ENCODE peak calls at places on chromosomes 13 and 19, in five cellular contexts. L is trophoblast cell, T is neuronal stem cell, Q is H9, V is H1. A is an unnamed sample.

GRCh38 chr13:108266316-108266936 is 3.1 kb upstream of the TNFSF13B start:
- DNase-seq in L (no peak), V (no peak), Q (no peak), T (no peak), A (no peak)

GRCh38 chr19:35828694-35829301 is 16.2 kb upstream of the PRODH2 start:
- DNase-seq in L (peak; percentile 91), V (no peak), T (peak; percentile 86), Q (peak; percentile 82), A (peak; percentile 60)

GRCh38 chr13:113670541-113670940 is 3.5 kb downstream of the GRK1 start:
- DNase-seq in L (no peak), T (no peak), Q (no peak), V (no peak), A (no peak)

GRCh38 chr13:40390290-40391008 is 276.0 kb downstream of the FOXO1 start:
- DNase-seq in V (no peak), Q (no peak), L (no peak), T (peak; percentile 69), A (no peak)

GRCh38 chr13:81406639-81407292 is 1065.8 kb upstream of the SPRY2 start:
- DNase-seq in V (no peak), L (no peak), T (no peak), Q (no peak), A (no peak)

GRCh38 chr19:24098359-24098758 is 11.4 kb downstream of the ZNF254 start:
- DNase-seq in T (no peak), Q (no peak), V (no peak), L (peak; percentile 70), A (no peak)

GRCh38 chr13:93625536-93625935 is 398.9 kb downstream of the GPC6 start:
- DNase-seq in T (no peak), V (no peak), L (no peak), Q (no peak), A (no peak)

GRCh38 chr13:76223999-76224398 is 587.9 kb downstream of the LMO7 start:
- DNase-seq in T (no peak), L (no peak), Q (no peak), V (no peak), A (no peak)

GRCh38 chr13:105969761-105970160 is 565.7 kb downstream of the EFNB2 start:
- DNase-seq in V (no peak), L (peak; percentile 72), Q (no peak), T (no peak), A (peak; percentile 32)

GRCh38 chr13:102132896-102133295 is 269.0 kb downstream of the FGF14 start:
- DNase-seq in T (no peak), Q (no peak), L (no peak), V (no peak), A (no peak)

GRCh38 chr19:1173845-1174809 is at the start of gene SBNO2:
- DNase-seq in V (peak; percentile 70), Q (peak; percentile 91), T (peak; percentile 85), L (peak; percentile 91), A (peak; percentile 86)

GRCh38 chr13:108985166-108985565 is 355.8 kb downstream of the MYO16 start:
- DNase-seq in L (no peak), T (no peak), V (no peak), Q (no peak), A (no peak)

GRCh38 chr19:27858981-27859581 is 1353.9 kb downstream of the UQCRFS1 start:
- DNase-seq in Q (no peak), T (no peak), V (no peak), L (peak; percentile 10), A (no peak)

GRCh38 chr13:70407486-70407885 is 299.2 kb upstream of the KLHL1 start:
- DNase-seq in V (no peak), L (no peak), Q (no peak), T (no peak), A (peak; percentile 7)

GRCh38 chr13:67094952-67095351 is 135.2 kb downstream of the PCDH9 start:
- DNase-seq in L (no peak), V (no peak), T (no peak), Q (no peak), A (no peak)

GRCh38 chr19:21698215-21698614 is 69.2 kb downstream of the ZNF100 start:
- DNase-seq in L (peak; percentile 80), Q (no peak), V (no peak), T (peak; percentile 14), A (peak; percentile 1)

GRCh38 chr13:26257049-26257448 is 3.1 kb downstream of the CDK8 start:
- DNase-seq in Q (no peak), L (no peak), V (no peak), T (no peak), A (no peak)

GRCh38 chr13:77853701-77854100 is 64.9 kb downstream of the EDNRB start:
- DNase-seq in L (no peak), V (peak; percentile 73), Q (peak; percentile 59), T (peak; percentile 86), A (no peak)

GRCh38 chr19:15223649-15224371 is 8.4 kb downstream of the EPHX3 start:
- DNase-seq in Q (no peak), L (no peak), T (no peak), V (no peak), A (peak; percentile 36)
- H4K8ac ChIP-seq in Q (no peak overlapping the region), L (peak overlapping the region; percentile 71), T (no peak overlapping the region), V (no peak overlapping the region), A (peak overlapping the region; percentile 87)

GRCh38 chr13:98892077-98892476 is 85.8 kb downstream of the DOCK9 start:
- DNase-seq in V (no peak), L (no peak), T (no peak), Q (no peak), A (no peak)
- H2BK12ac ChIP-seq in V (no peak overlapping the region), L (no peak overlapping the region), T (no peak overlapping the region), Q (no peak overlapping the region), A (no peak overlapping the region)

DNA sequence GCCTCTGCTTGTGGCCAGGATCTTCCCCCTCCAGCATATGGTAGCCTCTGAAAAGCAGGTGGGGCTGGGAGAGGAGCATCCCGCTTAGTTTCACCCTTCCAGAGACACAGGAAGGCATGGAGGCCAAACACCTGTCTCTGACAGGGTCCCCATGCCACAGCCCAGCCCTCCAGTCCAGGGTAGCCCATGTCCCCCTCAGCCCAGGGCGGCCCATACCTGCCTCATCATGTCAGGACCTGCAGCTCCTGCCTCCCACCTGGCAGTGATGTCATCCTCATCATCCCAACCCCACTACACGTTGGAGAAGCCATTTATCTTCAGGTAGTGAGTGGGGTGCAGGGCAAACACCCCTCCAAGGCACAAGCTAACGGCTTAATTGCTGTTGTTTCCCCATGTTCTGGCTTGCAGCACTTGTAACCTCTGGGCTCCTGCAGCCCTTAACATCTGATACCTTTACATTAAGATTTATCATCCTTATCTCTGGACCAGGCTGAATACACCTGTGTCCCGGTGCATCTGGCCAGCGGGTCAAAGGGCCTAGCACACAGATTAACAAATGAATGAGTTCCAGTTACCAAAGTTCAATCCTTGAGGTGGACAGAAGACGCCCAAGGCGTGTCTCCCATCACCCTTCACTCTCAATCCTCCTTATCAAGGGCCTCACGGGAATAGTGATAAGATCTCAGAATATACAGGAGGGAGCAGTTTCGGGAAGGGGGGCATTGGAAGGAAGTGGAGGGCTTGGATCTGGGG is 22.2 kb downstream of the ZNF175 start:
- DNase-seq in Q (no peak), T (no peak), L (no peak), V (no peak), A (no peak)
- H3K4ac ChIP-seq in Q (no peak overlapping the region), T (no peak overlapping the region), L (no peak overlapping the region), V (no peak overlapping the region), A (peak overlapping the region; percentile 16)

GRCh38 chr19:47272448-47273312 is 2.0 kb upstream of the INAFM1 start:
- DNase-seq in L (peak; percentile 23), T (no peak), V (no peak), Q (no peak), A (no peak)

GRCh38 chr19:47274891-47275865 is 493 bp downstream of the INAFM1 start:
- DNase-seq in V (no peak), T (no peak), Q (no peak), L (no peak), A (peak; percentile 48)

GRCh38 chr19:47273313-47274070 is 1.2 kb upstream of the INAFM1 start:
- DNase-seq in T (peak; percentile 90), Q (peak; percentile 96), V (peak; percentile 79), L (peak; percentile 89), A (peak; percentile 97)

GRCh38 chr19:47275866-47276461 is 1.3 kb downstream of the INAFM1 start:
- DNase-seq in Q (no peak), V (no peak), T (no peak), L (no peak), A (peak; percentile 64)

GRCh38 chr19:47274071-47274890 is at the start of gene INAFM1:
- DNase-seq in T (peak; percentile 96), L (peak; percentile 96), Q (peak; percentile 97), V (peak; percentile 87), A (peak; percentile 92)
- H4K8ac ChIP-seq in T (no peak within 1 kb of the TSS), L (peak within 1 kb of the TSS; percentile 94), Q (no peak within 1 kb of the TSS), V (peak within 1 kb of the TSS; percentile 90), A (peak within 1 kb of the TSS; percentile 88)

DNA sequence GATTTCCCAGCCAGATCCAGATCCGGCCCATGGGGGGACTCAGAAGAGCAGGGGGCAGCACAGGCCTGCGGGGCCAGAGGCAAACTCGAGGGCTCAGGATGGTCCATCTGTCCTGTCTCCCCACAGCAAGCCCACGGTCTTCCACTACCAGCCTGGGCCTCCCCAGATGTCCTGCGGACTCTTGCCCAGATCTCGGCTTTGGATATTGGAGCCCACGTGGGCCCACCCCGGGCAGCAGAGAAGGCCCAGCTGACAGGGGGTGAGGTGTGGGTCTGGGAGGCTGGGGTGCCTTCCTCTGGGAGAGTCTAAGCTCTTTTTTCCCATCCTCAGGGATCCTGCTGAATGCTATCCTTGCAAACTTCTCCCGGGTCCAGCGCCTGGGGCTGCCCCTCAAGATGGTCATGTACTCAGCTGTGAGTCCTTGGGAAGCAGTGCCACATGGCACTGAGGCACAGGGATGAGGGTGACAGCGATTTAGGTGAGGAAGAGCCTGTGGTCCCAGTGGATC is 3.4 kb downstream of the ACP4 start:
- DNase-seq in L (no peak), Q (no peak), V (no peak), T (no peak), A (no peak)
- H2BK12ac ChIP-seq in L (no peak overlapping the region), Q (no peak overlapping the region), V (no peak overlapping the region), T (no peak overlapping the region), A (no peak overlapping the region)

DNA sequence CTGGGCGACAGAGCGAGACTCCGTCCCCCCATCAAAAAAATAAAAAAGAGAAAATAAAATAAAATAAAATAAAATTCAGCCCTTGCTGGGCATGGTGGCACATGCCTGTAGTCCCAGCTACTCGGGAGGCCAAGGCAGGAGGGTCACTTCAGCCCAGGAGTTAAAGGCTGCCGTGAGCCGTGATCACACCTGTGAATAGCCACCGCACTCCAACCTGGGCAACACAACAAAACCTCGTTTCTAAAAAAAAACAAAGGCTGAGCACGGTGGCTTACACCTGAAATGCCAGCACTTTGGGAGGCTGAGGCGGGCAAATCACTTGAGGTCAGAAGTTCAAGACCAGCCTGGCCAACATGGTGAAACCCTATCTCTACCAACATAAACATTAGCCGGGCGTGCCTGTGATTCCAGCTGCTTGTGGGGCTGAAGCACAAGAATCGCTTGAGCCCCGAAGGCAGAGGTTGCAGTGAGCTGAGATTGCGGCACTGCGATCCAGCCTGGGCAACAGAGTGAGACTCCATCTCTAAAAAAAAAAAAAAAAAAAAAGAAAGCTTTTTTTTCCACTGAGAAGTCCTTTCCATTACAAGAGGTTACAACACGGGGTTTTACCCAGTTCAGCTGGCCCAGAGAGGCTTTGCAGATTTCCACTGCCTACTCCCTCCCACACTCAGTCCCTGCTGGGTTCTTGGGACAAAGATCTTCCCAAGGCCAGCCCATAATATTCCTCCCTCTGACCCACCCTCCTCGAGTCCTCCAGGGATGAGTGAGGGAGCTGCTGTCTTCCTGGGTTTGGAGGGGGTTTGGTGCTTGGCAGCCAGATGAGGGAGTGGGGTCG is 6.4 kb downstream of the ANGPTL4 start:
- DNase-seq in V (no peak), T (no peak), L (peak; percentile 71), Q (no peak), A (peak; percentile 71)
- H3K4ac ChIP-seq in V (no peak overlapping the region), T (no peak overlapping the region), L (no peak overlapping the region), Q (no peak overlapping the region), A (peak overlapping the region; percentile 46)

GRCh38 chr19:54201172-54201701 is 579 bp downstream of the RPS9 start:
- DNase-seq in T (no peak), L (no peak), V (no peak), Q (no peak), A (no peak)
- H4K8ac ChIP-seq in T (no peak overlapping the region), L (peak overlapping the region; percentile 59), V (no peak overlapping the region), Q (no peak overlapping the region), A (no peak overlapping the region)

A was measured in mesenchymal stem cell.